ENCODE peak calls at places on chromosomes 6 and 20, in four cellular contexts. One of them, this sample, is unnamed.

GRCh38 chr6:132198040-132198439 is 203.2 kb downstream of the MOXD1 start:
- DNase-seq in AG08395: no peak
- DNase-seq in Kasumi-1: no peak
- DNase-seq in mucosa of gallbladder: no peak
- DNase-seq in this sample: no peak

GRCh38 chr20:47480705-47481104 is 21.0 kb upstream of the NCOA3 start:
- DNase-seq in Kasumi-1: no peak
- DNase-seq in AG08395: no peak
- DNase-seq in mucosa of gallbladder: no peak
- DNase-seq in this sample: no peak

GRCh38 chr20:16475225-16475624 is 98.0 kb downstream of the KIF16B start:
- DNase-seq in Kasumi-1: no peak
- DNase-seq in AG08395: no peak
- DNase-seq in mucosa of gallbladder: peak; percentile 40
- DNase-seq in this sample: no peak

GRCh38 chr6:13924949-13925881 is at the start of gene RNF182:
- DNase-seq in Kasumi-1: no peak
- DNase-seq in mucosa of gallbladder: no peak
- DNase-seq in AG08395: peak; percentile 81
- DNase-seq in this sample: no peak

GRCh38 chr6:15491255-15491985 is 171.4 kb downstream of the DTNBP1 start:
- DNase-seq in mucosa of gallbladder: peak; percentile 79
- DNase-seq in Kasumi-1: peak; percentile 59
- DNase-seq in AG08395: peak; percentile 73
- DNase-seq in this sample: peak; percentile 34

GRCh38 chr20:16397053-16397452 is 176.2 kb downstream of the KIF16B start:
- DNase-seq in Kasumi-1: no peak
- DNase-seq in mucosa of gallbladder: peak; percentile 64
- DNase-seq in AG08395: peak; percentile 26
- DNase-seq in this sample: no peak

GRCh38 chr20:52974155-52974554 is 2.0 kb downstream of the TSHZ2 start:
- DNase-seq in mucosa of gallbladder: no peak
- DNase-seq in Kasumi-1: no peak
- DNase-seq in AG08395: no peak
- DNase-seq in this sample: no peak

GRCh38 chr6:147700436-147701209 is 192.1 kb downstream of the SAMD5 start:
- DNase-seq in AG08395: no peak
- DNase-seq in Kasumi-1: no peak
- DNase-seq in mucosa of gallbladder: no peak
- DNase-seq in this sample: no peak

GRCh38 chr6:152423216-152424103 is 213.7 kb downstream of the SYNE1 start:
- DNase-seq in AG08395: no peak
- DNase-seq in Kasumi-1: no peak
- DNase-seq in mucosa of gallbladder: no peak
- DNase-seq in this sample: no peak

GRCh38 chr6:69974193-69974592 is 107.8 kb downstream of the COL19A1 start:
- DNase-seq in Kasumi-1: no peak
- DNase-seq in mucosa of gallbladder: no peak
- DNase-seq in AG08395: no peak
- DNase-seq in this sample: no peak

GRCh38 chr6:156563710-156564109 is 213.5 kb upstream of the ARID1B start:
- DNase-seq in Kasumi-1: no peak
- DNase-seq in AG08395: no peak
- DNase-seq in mucosa of gallbladder: peak; percentile 14
- DNase-seq in this sample: no peak

GRCh38 chr20:6360766-6361165 is 237.9 kb upstream of the FERMT1 start:
- DNase-seq in Kasumi-1: no peak
- DNase-seq in mucosa of gallbladder: no peak
- DNase-seq in AG08395: no peak
- DNase-seq in this sample: no peak

GRCh38 chr6:165119231-165120020 is 190.0 kb downstream of the C6orf118 start:
- DNase-seq in Kasumi-1: no peak
- DNase-seq in AG08395: peak; percentile 19
- DNase-seq in mucosa of gallbladder: no peak
- DNase-seq in this sample: no peak

GRCh38 chr6:125507987-125508655 is 206.4 kb upstream of the HDDC2 start:
- DNase-seq in mucosa of gallbladder: no peak
- DNase-seq in AG08395: no peak
- DNase-seq in Kasumi-1: peak; percentile 50
- DNase-seq in this sample: no peak

GRCh38 chr20:31833931-31834521 is 11.4 kb downstream of the FOXS1 start:
- DNase-seq in Kasumi-1: no peak
- DNase-seq in AG08395: no peak
- DNase-seq in mucosa of gallbladder: no peak
- DNase-seq in this sample: no peak

GRCh38 chr20:1618954-1619550 is 757 bp downstream of the SIRPB1 start:
- DNase-seq in AG08395: peak; percentile 0
- DNase-seq in Kasumi-1: peak; percentile 66
- DNase-seq in mucosa of gallbladder: no peak
- DNase-seq in this sample: peak; percentile 60

GRCh38 chr6:157946865-157947532 is 34.7 kb upstream of the SYNJ2 start:
- DNase-seq in mucosa of gallbladder: no peak
- DNase-seq in Kasumi-1: peak; percentile 61
- DNase-seq in AG08395: peak; percentile 14
- DNase-seq in this sample: peak; percentile 70

GRCh38 chr6:84645000-84645399 is 119.4 kb downstream of the TBX18 start:
- DNase-seq in AG08395: peak; percentile 49
- DNase-seq in Kasumi-1: peak; percentile 17
- DNase-seq in mucosa of gallbladder: no peak
- DNase-seq in this sample: no peak

GRCh38 chr6:38244873-38245272 is 394.9 kb downstream of the BTBD9 start:
- DNase-seq in Kasumi-1: no peak
- DNase-seq in mucosa of gallbladder: no peak
- DNase-seq in AG08395: no peak
- DNase-seq in this sample: no peak

GRCh38 chr6:100300221-100300736 is 164.4 kb downstream of the SIM1 start:
- DNase-seq in mucosa of gallbladder: no peak
- DNase-seq in Kasumi-1: no peak
- DNase-seq in AG08395: peak; percentile 93
- DNase-seq in this sample: no peak

GRCh38 chr20:34538671-34539123 is 19.8 kb upstream of the MAP1LC3A start:
- DNase-seq in mucosa of gallbladder: peak; percentile 40
- DNase-seq in Kasumi-1: peak; percentile 56
- DNase-seq in AG08395: peak; percentile 77
- DNase-seq in this sample: peak; percentile 50

GRCh38 chr6:86477510-86478166 is 459.7 kb upstream of the HTR1E start:
- DNase-seq in mucosa of gallbladder: no peak
- DNase-seq in AG08395: no peak
- DNase-seq in Kasumi-1: no peak
- DNase-seq in this sample: no peak

GRCh38 chr6:4950849-4951533 is 52.8 kb downstream of the RPP40 start:
- DNase-seq in Kasumi-1: no peak
- DNase-seq in AG08395: no peak
- DNase-seq in mucosa of gallbladder: no peak
- DNase-seq in this sample: no peak

GRCh38 chr6:33908025-33908424 is 104.2 kb upstream of the MLN start:
- DNase-seq in mucosa of gallbladder: peak; percentile 56
- DNase-seq in AG08395: peak; percentile 62
- DNase-seq in Kasumi-1: no peak
- DNase-seq in this sample: no peak

GRCh38 chr6:90646936-90647335 is 60.1 kb upstream of the MAP3K7 start:
- DNase-seq in AG08395: no peak
- DNase-seq in mucosa of gallbladder: no peak
- DNase-seq in Kasumi-1: no peak
- DNase-seq in this sample: no peak

GRCh38 chr6:46170357-46171289 is at the start of gene ENPP5:
- DNase-seq in mucosa of gallbladder: peak; percentile 91
- DNase-seq in Kasumi-1: peak; percentile 34
- DNase-seq in AG08395: peak; percentile 48
- DNase-seq in this sample: no peak

GRCh38 chr6:39830444-39830843 is 38.3 kb downstream of the DAAM2 start:
- DNase-seq in AG08395: no peak
- DNase-seq in Kasumi-1: no peak
- DNase-seq in mucosa of gallbladder: no peak
- DNase-seq in this sample: no peak

GRCh38 chr6:132511159-132511835 is 1.6 kb downstream of the STX7 start:
- DNase-seq in AG08395: no peak
- DNase-seq in mucosa of gallbladder: peak; percentile 47
- DNase-seq in Kasumi-1: no peak
- DNase-seq in this sample: peak; percentile 13

GRCh38 chr6:34305982-34306702 is 57.3 kb upstream of the SMIM29 start:
- DNase-seq in mucosa of gallbladder: peak; percentile 31
- DNase-seq in Kasumi-1: no peak
- DNase-seq in AG08395: peak; percentile 15
- DNase-seq in this sample: no peak

GRCh38 chr20:34145280-34145819 is 33.3 kb upstream of the EIF2S2 start:
- DNase-seq in mucosa of gallbladder: no peak
- DNase-seq in Kasumi-1: no peak
- DNase-seq in AG08395: no peak
- DNase-seq in this sample: no peak

GRCh38 chr6:30037182-30037788 is 23.8 kb upstream of the POLR1H start:
- DNase-seq in Kasumi-1: peak; percentile 70
- DNase-seq in AG08395: peak; percentile 33
- DNase-seq in mucosa of gallbladder: no peak
- DNase-seq in this sample: peak; percentile 66

GRCh38 chr6:44915111-44915510 is 413.0 kb upstream of the RUNX2 start:
- DNase-seq in AG08395: no peak
- DNase-seq in Kasumi-1: no peak
- DNase-seq in mucosa of gallbladder: no peak
- DNase-seq in this sample: no peak

GRCh38 chr20:25508083-25508770 is 77.1 kb downstream of the NINL start:
- DNase-seq in mucosa of gallbladder: peak; percentile 64
- DNase-seq in AG08395: peak; percentile 34
- DNase-seq in Kasumi-1: no peak
- DNase-seq in this sample: no peak

GRCh38 chr20:1376007-1376406 is 16.8 kb downstream of the FKBP1A start:
- DNase-seq in mucosa of gallbladder: no peak
- DNase-seq in AG08395: no peak
- DNase-seq in Kasumi-1: no peak
- DNase-seq in this sample: peak; percentile 38

GRCh38 chr6:125913864-125914351 is 42.7 kb upstream of the HINT3 start:
- DNase-seq in mucosa of gallbladder: no peak
- DNase-seq in Kasumi-1: no peak
- DNase-seq in AG08395: peak; percentile 81
- DNase-seq in this sample: no peak

GRCh38 chr6:29924731-29925130 is 17.6 kb upstream of the HLA-A start:
- DNase-seq in AG08395: no peak
- DNase-seq in mucosa of gallbladder: no peak
- DNase-seq in Kasumi-1: no peak
- DNase-seq in this sample: no peak

GRCh38 chr20:36092424-36093024 is 62.0 kb upstream of the EPB41L1 start:
- DNase-seq in mucosa of gallbladder: no peak
- DNase-seq in AG08395: peak; percentile 38
- DNase-seq in Kasumi-1: no peak
- DNase-seq in this sample: no peak